ENCODE peak calls at places on chromosome 10, in four cellular contexts. H, R, Y and E are unnamed samples.

GRCh38 chr10:69738858-69739435 is 62.8 kb upstream of the COL13A1 start:
- DNase-seq in R (no peak), Y (no peak), H (no peak), E (no peak)

GRCh38 chr10:113957013-113957412 is 86.7 kb upstream of the ADRB1 start:
- DNase-seq in R (no peak), Y (no peak), H (no peak), E (no peak)

GRCh38 chr10:11080564-11080984 is 62.9 kb downstream of the CELF2 start:
- DNase-seq in R (no peak), Y (no peak), H (no peak), E (no peak)

GRCh38 chr10:79316671-79317431 is 30.4 kb upstream of the PPIF start:
- DNase-seq in R (no peak), H (peak; percentile 80), Y (no peak), E (no peak)

GRCh38 chr10:24683554-24683953 is 40.1 kb downstream of the ARHGAP21 start:
- DNase-seq in Y (no peak), H (no peak), R (no peak), E (no peak)

GRCh38 chr10:98323221-98324164 is 55.5 kb upstream of the LOXL4 start:
- DNase-seq in R (peak; percentile 79), H (no peak), Y (no peak), E (no peak)

GRCh38 chr10:94210465-94211186 is 152.1 kb downstream of the NOC3L start:
- DNase-seq in R (no peak), Y (no peak), H (no peak), E (no peak)

GRCh38 chr10:100825325-100825875 is 80.0 kb downstream of the PAX2 start:
- DNase-seq in H (no peak), R (no peak), Y (no peak), E (no peak)

GRCh38 chr10:100043796-100044195 is 34.0 kb upstream of the DNMBP start:
- DNase-seq in Y (no peak), H (no peak), R (peak; percentile 56), E (no peak)

GRCh38 chr10:98338318-98338717 is 70.3 kb upstream of the LOXL4 start:
- DNase-seq in H (no peak), Y (no peak), R (peak; percentile 34), E (no peak)

GRCh38 chr10:6406220-6407033 is 173.6 kb downstream of the PRKCQ start:
- DNase-seq in H (no peak), R (no peak), Y (no peak), E (no peak)

GRCh38 chr10:100683545-100684127 is 61.7 kb upstream of the PAX2 start:
- DNase-seq in H (peak; percentile 48), R (no peak), Y (no peak), E (no peak)

GRCh38 chr10:86391986-86392722 is 25.6 kb upstream of the GRID1 start:
- DNase-seq in R (no peak), H (no peak), Y (no peak), E (no peak)

GRCh38 chr10:71816931-71817631 is 34.0 kb downstream of the PSAP start:
- DNase-seq in H (peak; percentile 66), R (no peak), Y (no peak), E (no peak)

GRCh38 chr10:97713351-97713827 is at the start of gene MARVELD1:
- DNase-seq in R (peak; percentile 86), Y (peak; percentile 73), H (no peak), E (no peak)

GRCh38 chr10:58240531-58240930 is 27.2 kb downstream of the IPMK start:
- DNase-seq in Y (no peak), R (no peak), H (no peak), E (no peak)

GRCh38 chr10:85857305-85857704 is 509.3 kb downstream of the GRID1 start:
- DNase-seq in H (no peak), R (no peak), Y (no peak), E (no peak)

GRCh38 chr10:70832852-70833542 is 17.2 kb downstream of the SGPL1 start:
- DNase-seq in Y (no peak), H (no peak), R (no peak), E (no peak)

GRCh38 chr10:15725603-15726002 is 5.9 kb upstream of the ITGA8 start:
- DNase-seq in Y (no peak), H (no peak), R (peak; percentile 31), E (no peak)

GRCh38 chr10:110307805-110308204 is 3.1 kb upstream of the SMNDC1 start:
- DNase-seq in Y (no peak), R (no peak), H (no peak), E (no peak)

GRCh38 chr10:110304780-110305421 is at the start of gene SMNDC1:
- DNase-seq in Y (peak; percentile 99), R (peak; percentile 96), H (peak; percentile 98), E (peak; percentile 96)

GRCh38 chr10:110306452-110306768 is 1.7 kb upstream of the SMNDC1 start:
- DNase-seq in Y (no peak), R (no peak), H (no peak), E (no peak)

GRCh38 chr10:110304394-110304779 is 333 bp downstream of the SMNDC1 start:
- DNase-seq in Y (peak; percentile 64), H (peak; percentile 93), R (no peak), E (no peak)

DNA sequence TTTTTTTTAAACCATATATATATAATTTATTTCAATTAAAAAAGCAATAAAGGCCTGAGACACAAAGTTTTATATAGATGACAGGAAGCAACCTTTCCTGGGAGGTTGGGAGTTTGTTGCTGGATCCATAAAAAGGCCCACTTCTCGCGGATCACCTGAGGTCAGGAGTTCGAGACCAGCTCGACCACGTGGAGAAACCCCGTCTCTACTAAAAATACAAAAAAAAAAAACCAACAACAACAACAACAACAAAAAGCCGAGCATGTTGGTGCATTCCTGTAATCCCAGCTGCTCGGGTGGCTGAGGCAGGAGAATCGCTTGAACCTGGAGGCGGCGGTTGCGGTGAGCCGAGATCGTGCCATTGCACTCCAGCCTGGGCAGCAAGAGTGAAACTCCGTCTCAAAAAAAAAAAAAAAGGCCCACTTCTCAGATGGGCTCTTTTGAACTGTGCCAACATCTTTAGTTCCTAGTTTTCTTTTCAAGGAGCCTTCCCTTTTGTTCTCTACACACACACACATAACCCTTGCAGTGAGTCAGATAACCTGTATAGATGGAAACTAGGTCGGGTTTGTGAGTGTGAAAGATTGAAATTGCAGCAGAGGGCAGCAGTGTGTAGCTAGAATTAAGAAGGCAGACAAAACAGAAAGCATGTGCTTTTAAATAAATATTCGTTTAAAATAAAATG is 1.2 kb upstream of the SMNDC1 start:
- DNase-seq in H (no peak), Y (no peak), R (peak; percentile 40), E (no peak)
- TF ChIP-seq CTCF in H (peak; percentile 60), Y (peak; percentile 47), R (peak; percentile 53), E (peak; percentile 68)

GRCh38 chr10:132541129-132541528 is 3.5 kb downstream of the INPP5A start:
- DNase-seq in R (peak; percentile 9), H (peak; percentile 72), Y (no peak), E (no peak)

GRCh38 chr10:132541601-132542011 is 4.0 kb downstream of the INPP5A start:
- DNase-seq in H (peak; percentile 67), Y (no peak), R (peak; percentile 13), E (no peak)

GRCh38 chr10:132539894-132540293 is 2.3 kb downstream of the INPP5A start:
- DNase-seq in Y (no peak), R (peak; percentile 20), H (no peak), E (no peak)

GRCh38 chr10:132539431-132539839 is 1.8 kb downstream of the INPP5A start:
- DNase-seq in Y (no peak), H (peak; percentile 86), R (peak; percentile 37), E (no peak)

GRCh38 chr10:132540456-132540855 is 2.9 kb downstream of the INPP5A start:
- DNase-seq in Y (no peak), H (peak; percentile 75), R (peak; percentile 29), E (no peak)
- TF ChIP-seq CTCF in Y (no peak), H (no peak), R (no peak), E (peak; percentile 10)

DNA sequence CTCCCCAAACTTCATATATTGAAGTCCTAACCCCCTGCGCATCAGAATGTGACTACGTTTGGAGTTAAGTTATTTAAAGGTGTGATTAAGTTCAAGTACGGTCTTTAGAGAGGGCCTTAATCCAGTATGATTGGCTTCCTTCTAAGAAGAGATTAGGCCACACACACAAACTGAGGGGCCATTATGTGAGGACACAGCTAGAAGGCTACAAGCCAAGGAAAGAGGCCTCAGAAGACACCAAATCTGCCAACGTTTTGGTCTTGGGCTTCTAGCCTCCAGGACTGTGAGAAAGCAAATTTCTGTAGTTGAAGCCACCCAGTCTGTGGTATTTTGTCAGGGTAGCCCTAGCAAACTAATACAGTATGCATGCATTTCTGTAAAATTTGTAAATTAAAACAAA is 41.7 kb downstream of the REEP3 start:
- DNase-seq in Y (no peak), H (no peak), R (no peak), E (no peak)
- TF ChIP-seq CTCF in Y (no peak), H (no peak), R (no peak), E (no peak)

DNA sequence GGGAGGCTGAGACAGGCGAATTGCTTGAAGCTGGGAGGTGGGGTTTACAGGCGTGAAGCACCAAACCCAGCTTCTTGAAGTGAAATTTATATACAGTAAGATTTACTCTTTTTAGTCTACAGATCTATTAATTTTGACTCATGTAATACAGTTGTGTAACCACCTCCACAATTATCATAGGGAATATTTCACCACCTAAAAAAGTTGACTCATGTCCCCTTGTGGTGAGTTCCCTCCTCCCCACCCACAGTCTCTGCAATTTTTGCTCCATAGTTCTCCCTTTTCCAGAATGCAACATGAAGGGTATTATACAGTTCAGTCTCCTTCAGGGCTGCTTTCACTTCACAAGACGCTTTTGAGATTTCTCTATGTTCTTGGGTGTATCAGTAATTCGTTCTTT is 156.8 kb downstream of the FAM107B start:
- DNase-seq in R (no peak), Y (no peak), H (no peak), E (no peak)
- TF ChIP-seq CTCF in R (peak; percentile 6), Y (no peak), H (no peak), E (no peak)

DNA sequence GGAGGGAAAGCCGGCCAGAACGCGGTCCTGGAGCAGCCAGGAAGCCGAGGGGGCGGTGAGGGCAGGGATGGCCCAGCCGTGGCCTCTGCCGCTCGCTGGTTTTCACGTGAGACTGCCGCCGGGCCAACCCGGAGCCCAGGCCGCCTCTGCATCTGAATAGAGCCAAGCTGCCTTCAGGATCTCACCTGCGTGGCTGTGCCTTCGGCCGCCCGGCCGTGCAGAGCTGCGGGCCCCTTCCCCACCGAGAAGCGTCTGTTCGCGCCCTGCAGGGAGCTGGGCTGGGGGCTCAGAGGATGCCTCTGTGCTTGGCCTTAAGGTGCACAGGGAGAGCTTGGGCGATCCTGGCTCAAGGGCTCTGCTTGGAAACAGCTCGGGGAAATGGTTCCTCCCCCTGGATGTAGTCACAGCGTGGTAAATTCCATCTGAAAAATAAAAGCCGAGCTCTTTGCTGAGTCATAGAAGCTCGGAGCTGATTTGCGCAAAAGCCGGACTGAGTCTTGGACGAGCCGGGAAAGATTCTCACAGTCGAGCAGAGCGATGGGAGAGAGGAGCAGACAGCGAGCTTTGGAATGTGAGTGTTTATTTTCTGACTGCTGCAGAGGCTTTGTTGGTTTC is at the start of gene JAKMIP3:
- DNase-seq in H (no peak), Y (peak; percentile 66), R (peak; percentile 32), E (no peak)
- TF ChIP-seq CTCF in H (no peak), Y (no peak), R (no peak), E (no peak)

GRCh38 chr10:12945709-12946359 is 55.7 kb downstream of the CCDC3 start:
- DNase-seq in Y (no peak), R (no peak), H (no peak), E (no peak)

GRCh38 chr10:12946372-12946771 is 55.1 kb downstream of the CCDC3 start:
- DNase-seq in R (no peak), H (no peak), Y (no peak), E (no peak)

GRCh38 chr10:12947741-12948140 is 53.8 kb downstream of the CCDC3 start:
- DNase-seq in H (no peak), R (no peak), Y (no peak), E (no peak)

GRCh38 chr10:12950583-12951128 is 50.9 kb downstream of the CCDC3 start:
- DNase-seq in H (no peak), R (no peak), Y (no peak), E (no peak)

GRCh38 chr10:12949248-12949647 is 52.3 kb downstream of the CCDC3 start:
- DNase-seq in H (no peak), Y (no peak), R (no peak), E (no peak)
- TF ChIP-seq CTCF in H (no peak), Y (no peak), R (no peak), E (no peak)